ENCODE peak calls at places on chromosomes 12 and 14, in six cellular contexts. R, M, B, P, X and F are unnamed samples.

GRCh38 chr14:66638688-66639087 is 130.7 kb downstream of the GPHN start:
- DNase-seq in R (no peak), M (peak; percentile 29), B (peak; percentile 50), P (peak; percentile 23), X (peak; percentile 59), F (peak; percentile 53)

GRCh38 chr14:96297000-96297399 is 41.0 kb downstream of the BDKRB1 start:
- DNase-seq in R (no peak), M (peak; percentile 37), B (peak; percentile 31), P (peak; percentile 28), X (peak; percentile 50), F (peak; percentile 11)

GRCh38 chr14:104346608-104347007 is 208.2 kb downstream of the KIF26A start:
- DNase-seq in R (no peak), M (no peak), B (no peak), P (no peak), X (no peak), F (no peak)

GRCh38 chr12:117360551-117361311 is 695 bp downstream of the NOS1 start:
- DNase-seq in R (no peak), M (no peak), B (no peak), P (no peak), X (no peak), F (no peak)

GRCh38 chr14:92666251-92666650 is 82.2 kb downstream of the LGMN start:
- DNase-seq in R (no peak), M (no peak), B (no peak), P (no peak), X (no peak), F (no peak)

GRCh38 chr12:117854339-117855012 is 114.3 kb downstream of the KSR2 start:
- DNase-seq in R (peak; percentile 40), M (peak; percentile 36), B (peak; percentile 23), P (peak; percentile 66), X (peak; percentile 52), F (peak; percentile 48)

GRCh38 chr14:91373591-91374245 is 43.9 kb downstream of the CCDC88C start:
- DNase-seq in R (peak; percentile 58), M (no peak), B (no peak), P (peak; percentile 56), X (no peak), F (no peak)

GRCh38 chr12:114701104-114701414 is 17.1 kb upstream of the TBX3 start:
- DNase-seq in R (no peak), M (no peak), B (no peak), P (no peak), X (no peak), F (no peak)

GRCh38 chr12:8828514-8829127 is 6.2 kb downstream of the A2ML1 start:
- DNase-seq in R (no peak), M (no peak), B (no peak), P (no peak), X (no peak), F (no peak)

GRCh38 chr14:71050227-71050823 is 143.1 kb downstream of the PCNX1 start:
- DNase-seq in R (peak; percentile 7), M (peak; percentile 32), B (peak; percentile 20), P (peak; percentile 11), X (peak; percentile 44), F (peak; percentile 27)

GRCh38 chr14:54108481-54109471 is 152.2 kb upstream of the BMP4 start:
- DNase-seq in R (no peak), M (peak; percentile 93), B (peak; percentile 82), P (peak; percentile 87), X (peak; percentile 91), F (peak; percentile 88)

GRCh38 chr12:125187780-125188741 is 122.8 kb downstream of the AACS start:
- DNase-seq in R (no peak), M (no peak), B (no peak), P (no peak), X (peak; percentile 10), F (no peak)

GRCh38 chr12:100959481-100959880 is 164.9 kb downstream of the ANO4 start:
- DNase-seq in R (no peak), M (peak; percentile 65), B (peak; percentile 83), P (peak; percentile 68), X (peak; percentile 72), F (peak; percentile 36)

GRCh38 chr12:121575952-121576615 is 4.7 kb downstream of the KDM2B start:
- DNase-seq in R (no peak), M (peak; percentile 56), B (no peak), P (no peak), X (no peak), F (no peak)

GRCh38 chr12:88706286-88706685 is 126.0 kb upstream of the KITLG start:
- DNase-seq in R (no peak), M (no peak), B (no peak), P (peak; percentile 49), X (no peak), F (no peak)

GRCh38 chr12:9731797-9732196 is 1.1 kb downstream of the CLECL1 start:
- DNase-seq in R (peak; percentile 35), M (no peak), B (no peak), P (no peak), X (peak; percentile 10), F (no peak)

GRCh38 chr14:93008381-93008780 is 85.4 kb downstream of the CHGA start:
- DNase-seq in R (no peak), M (peak; percentile 72), B (peak; percentile 35), P (peak; percentile 69), X (no peak), F (peak; percentile 62)

GRCh38 chr12:92412931-92413685 is 267.5 kb upstream of the BTG1 start:
- DNase-seq in R (no peak), M (no peak), B (peak; percentile 10), P (no peak), X (peak; percentile 60), F (no peak)

GRCh38 chr12:56237552-56237951 is 7.7 kb downstream of the SLC39A5 start:
- DNase-seq in R (no peak), M (no peak), B (peak; percentile 34), P (no peak), X (peak; percentile 27), F (no peak)

GRCh38 chr14:94120667-94121335 is 8.6 kb downstream of the IFI27L2 start:
- DNase-seq in R (no peak), M (peak; percentile 22), B (peak; percentile 90), P (peak; percentile 42), X (no peak), F (peak; percentile 29)

GRCh38 chr12:111505601-111506036 is 93.5 kb downstream of the ATXN2 start:
- DNase-seq in R (no peak), M (no peak), B (no peak), P (no peak), X (no peak), F (peak; percentile 10)

GRCh38 chr12:106113042-106113441 is 25.7 kb downstream of the NUAK1 start:
- DNase-seq in R (no peak), M (no peak), B (peak; percentile 68), P (no peak), X (peak; percentile 66), F (peak; percentile 70)

GRCh38 chr12:94240171-94240570 is 91.8 kb downstream of the PLXNC1 start:
- DNase-seq in R (peak; percentile 84), M (no peak), B (no peak), P (no peak), X (no peak), F (peak; percentile 55)

GRCh38 chr12:111443586-111443985 is 37.9 kb downstream of the SH2B3 start:
- DNase-seq in R (no peak), M (no peak), B (peak; percentile 80), P (peak; percentile 65), X (peak; percentile 43), F (peak; percentile 61)

GRCh38 chr12:51890511-51891171 is 2.7 kb downstream of the ANKRD33 start:
- DNase-seq in R (no peak), M (no peak), B (no peak), P (no peak), X (no peak), F (no peak)

GRCh38 chr14:96260341-96260821 is 4.4 kb downstream of the BDKRB1 start:
- DNase-seq in R (no peak), M (peak; percentile 93), B (peak; percentile 77), P (no peak), X (peak; percentile 79), F (peak; percentile 80)

GRCh38 chr14:102980409-102980810 is 57.9 kb downstream of the AMN start:
- DNase-seq in R (no peak), M (peak; percentile 73), B (no peak), P (no peak), X (peak; percentile 64), F (no peak)

GRCh38 chr14:101185946-101186345 is 282.4 kb upstream of the RTL1 start:
- DNase-seq in R (no peak), M (no peak), B (no peak), P (no peak), X (no peak), F (no peak)

GRCh38 chr12:113066806-113067400 is 10.4 kb downstream of the DTX1 start:
- DNase-seq in R (no peak), M (no peak), B (no peak), P (no peak), X (no peak), F (no peak)

GRCh38 chr12:93180566-93180965 is 197.2 kb upstream of the NUDT4 start:
- DNase-seq in R (no peak), M (no peak), B (no peak), P (no peak), X (no peak), F (no peak)

GRCh38 chr14:71890541-71890940 is 41.7 kb upstream of the RGS6 start:
- DNase-seq in R (no peak), M (no peak), B (no peak), P (no peak), X (no peak), F (no peak)

GRCh38 chr14:25246751-25247150 is 196.8 kb upstream of the STXBP6 start:
- DNase-seq in R (no peak), M (no peak), B (no peak), P (no peak), X (no peak), F (no peak)

GRCh38 chr12:14960548-14961465 is 594 bp downstream of the ARHGDIB start:
- DNase-seq in R (peak; percentile 44), M (peak; percentile 75), B (peak; percentile 36), P (peak; percentile 82), X (peak; percentile 48), F (no peak)

GRCh38 chr12:51269174-51270066 is 795 bp downstream of the SMAGP start:
- DNase-seq in R (peak; percentile 42), M (peak; percentile 54), B (no peak), P (peak; percentile 40), X (peak; percentile 23), F (peak; percentile 48)

GRCh38 chr12:117986705-117987469 is 18.1 kb upstream of the KSR2 start:
- DNase-seq in R (no peak), M (no peak), B (peak; percentile 17), P (no peak), X (no peak), F (peak; percentile 70)